ENCODE peak calls at places on chromosome 21, in five cellular contexts. V, L, A, K and B are unnamed samples. For H3K79me2, the result is how much of the 10 kb centered on the place peaks cover.

GRCh38 chr21:17402885-17403477 is 109.9 kb upstream of the CXADR start:
- DNase-seq in V (no peak), L (peak), A (no peak), K (no peak), B (no peak)

GRCh38 chr21:15472108-15472507 is 257.7 kb upstream of the USP25 start:
- DNase-seq in V (no peak), L (no peak), K (no peak), A (no peak), B (no peak)

GRCh38 chr21:30044447-30045064 is 104.8 kb upstream of the GRIK1 start:
- DNase-seq in A (no peak), V (peak), L (peak), K (peak), B (peak)

GRCh38 chr21:38950388-38951094 is 144.8 kb downstream of the ETS2 start:
- DNase-seq in L (no peak), K (no peak), A (no peak), V (no peak), B (no peak)

GRCh38 chr21:38351961-38352521 is 95.2 kb downstream of the KCNJ15 start:
- DNase-seq in K (no peak), L (no peak), A (no peak), V (no peak), B (peak)

GRCh38 chr21:17576080-17576835 is 36.4 kb downstream of the BTG3 start:
- DNase-seq in A (no peak), V (no peak), L (peak), K (no peak), B (no peak)

GRCh38 chr21:15514073-15514946 is 215.5 kb upstream of the USP25 start:
- DNase-seq in K (peak), V (no peak), A (no peak), L (no peak), B (no peak)

GRCh38 chr21:15212214-15212613 is 147.4 kb upstream of the NRIP1 start:
- DNase-seq in A (no peak), K (no peak), L (no peak), V (no peak), B (no peak)

GRCh38 chr21:25373126-25374082 is 233.9 kb downstream of the MRPL39 start:
- DNase-seq in L (no peak), A (no peak), K (no peak), V (no peak), B (peak)

GRCh38 chr21:27168084-27168483 is 201.2 kb upstream of the ADAMTS5 start:
- DNase-seq in K (no peak), L (no peak), V (no peak), A (no peak), B (no peak)

GRCh38 chr21:38171723-38172344 is 85.0 kb upstream of the KCNJ15 start:
- DNase-seq in V (no peak), K (no peak), A (no peak), L (no peak), B (peak)

GRCh38 chr21:17585875-17586450 is 26.7 kb downstream of the BTG3 start:
- DNase-seq in A (peak), L (peak), K (peak), V (peak), B (peak)

GRCh38 chr21:29360799-29361765 is 62.4 kb downstream of the BACH1 start:
- DNase-seq in A (no peak), V (no peak), L (no peak), K (no peak), B (peak)

GRCh38 chr21:28336299-28336698 is 656.4 kb downstream of the LTN1 start:
- DNase-seq in L (peak), V (no peak), K (peak), A (no peak), B (peak)

GRCh38 chr21:28256420-28256831 is 736.3 kb downstream of the LTN1 start:
- DNase-seq in L (peak), A (no peak), K (peak), V (no peak), B (no peak)

GRCh38 chr21:28419811-28420210 is 572.9 kb downstream of the LTN1 start:
- DNase-seq in V (no peak), L (no peak), K (no peak), A (no peak), B (no peak)

GRCh38 chr21:38848187-38848609 is 42.5 kb downstream of the ETS2 start:
- DNase-seq in L (no peak), V (no peak), A (no peak), K (no peak), B (no peak)

GRCh38 chr21:15444118-15444960 is 285.4 kb upstream of the USP25 start:
- DNase-seq in K (peak), A (no peak), L (no peak), V (no peak), B (peak)

GRCh38 chr21:15058718-15059316 is 6.0 kb downstream of the NRIP1 start:
- DNase-seq in L (no peak), A (peak), K (no peak), V (peak), B (peak)

GRCh38 chr21:28215214-28215954 is 777.3 kb downstream of the LTN1 start:
- DNase-seq in L (no peak), K (no peak), A (no peak), V (no peak), B (no peak)

GRCh38 chr21:31284797-31285397 is 59.2 kb downstream of the TIAM1 start:
- DNase-seq in V (no peak), L (no peak), K (no peak), A (peak), B (no peak)

GRCh38 chr21:30831194-30831765 is 1.7 kb upstream of the KRTAP7-1 start:
- DNase-seq in L (peak), K (peak), A (peak), V (peak), B (peak)

GRCh38 chr21:26194811-26195251 is 24.3 kb upstream of the APP start:
- DNase-seq in K (no peak), A (no peak), V (no peak), L (no peak), B (no peak)

GRCh38 chr21:15363921-15364320 is 299.1 kb upstream of the NRIP1 start:
- DNase-seq in L (no peak), A (no peak), V (no peak), K (no peak), B (no peak)

GRCh38 chr21:32317726-32318125 is 19.1 kb downstream of the MRAP start:
- DNase-seq in K (no peak), L (no peak), V (no peak), A (no peak), B (no peak)
- TF ChIP-seq REST in K (no peak), L (no peak), V (no peak), A (no peak), B (no peak)

GRCh38 chr21:42091899-42092508 is 20.9 kb downstream of the UMODL1 start:
- DNase-seq in A (no peak), L (no peak), K (no peak), V (no peak), B (peak)
- H3K79me2 ChIP-seq in A (under half), L (under half), K (under half), V (under half), B (under half)

GRCh38 chr21:36936361-36937135 is 29.9 kb downstream of the HLCS start:
- DNase-seq in K (no peak), V (no peak), L (no peak), A (no peak), B (no peak)
- TF ChIP-seq REST in K (no peak), V (no peak), L (no peak), A (no peak), B (no peak)

DNA sequence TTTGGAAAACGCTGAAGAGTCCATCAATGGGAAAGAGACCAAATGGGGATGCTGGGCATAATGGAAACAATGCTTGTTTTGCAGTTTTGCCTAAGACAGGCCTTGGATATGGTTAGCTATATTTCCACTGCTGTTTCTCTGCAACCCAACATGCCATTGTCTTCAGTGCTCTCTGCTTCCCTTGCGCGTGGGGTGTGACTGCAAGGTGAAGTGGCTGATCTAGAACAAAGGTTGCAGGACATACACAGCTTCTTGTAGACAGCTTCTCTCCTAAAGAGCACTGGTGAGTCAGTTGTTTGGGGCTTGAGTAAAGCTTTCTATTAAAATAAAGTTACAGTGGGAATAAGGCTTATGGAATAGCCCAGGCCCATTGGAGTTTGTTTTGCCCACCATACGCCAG is 33.0 kb downstream of the RUNX1 start:
- DNase-seq in L (no peak), K (no peak), V (no peak), A (no peak), B (no peak)
- H3K79me2 ChIP-seq in L (under half), K (under half), V (under half), A (under half), B (under half)

GRCh38 chr21:43893536-43894205 is 28.6 kb downstream of the AGPAT3 start:
- DNase-seq in K (no peak), A (no peak), L (no peak), V (peak), B (no peak)
- TF ChIP-seq REST in K (no peak), A (no peak), L (no peak), V (no peak), B (no peak)

DNA sequence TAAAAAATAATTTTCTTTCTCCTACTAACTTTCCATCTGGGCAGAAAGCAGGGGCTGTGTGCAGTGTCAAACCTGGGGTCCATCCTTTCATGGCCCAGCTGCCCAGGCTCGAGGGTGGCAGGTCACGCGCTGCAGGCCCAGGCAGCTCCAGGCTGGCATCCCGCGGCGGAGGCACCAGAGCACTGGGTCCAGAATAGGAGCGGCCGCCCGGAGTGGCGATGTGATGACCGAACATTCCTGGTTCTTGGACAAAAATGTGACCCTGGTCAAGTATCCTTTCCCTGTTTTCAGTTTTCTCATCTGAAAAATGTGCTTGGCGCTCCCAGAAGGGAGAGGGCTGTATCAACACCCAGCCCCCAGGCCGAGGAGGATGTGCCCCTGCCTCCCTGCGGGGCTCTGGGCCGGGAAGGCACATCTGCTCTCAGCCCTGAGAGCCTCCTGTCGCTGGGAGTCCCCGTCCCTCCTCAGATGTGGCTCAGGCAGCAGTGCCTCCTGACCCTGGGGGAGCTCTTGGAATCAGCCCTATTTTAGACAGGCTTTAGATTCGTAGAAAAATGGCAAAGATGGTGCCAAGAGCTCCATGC is 29.3 kb downstream of the SLX9 start:
- DNase-seq in L (no peak), A (no peak), K (no peak), V (no peak), B (no peak)
- H3K79me2 ChIP-seq in L (under half), A (under half), K (under half), V (under half), B (under half)

GRCh38 chr21:46151261-46151988 is 4.0 kb downstream of the FTCD start:
- DNase-seq in V (no peak), A (no peak), L (no peak), K (no peak), B (no peak)
- TF ChIP-seq REST in V (no peak), A (no peak), L (no peak), K (no peak), B (no peak)

GRCh38 chr21:33286600-33287456 is 20.7 kb downstream of the IL10RB start:
- DNase-seq in V (no peak), K (peak), A (peak), L (no peak), B (no peak)
- H3K79me2 ChIP-seq in V (under half), K (under half), A (under half), L (under half), B (under half)